ENCODE peak calls at places on chromosome 1, in six cellular contexts. D, T, R, M, Z and L are unnamed samples.

GRCh38 chr1:182405578-182405977 is 5.1 kb upstream of the TEDDM1 start:
- DNase-seq in M (no peak), R (no peak), Z (no peak), D (no peak), T (no peak), L (no peak)

GRCh38 chr1:65253800-65254319 is 55.5 kb upstream of the DNAJC6 start:
- DNase-seq in R (no peak), D (no peak), Z (no peak), T (no peak), M (no peak), L (no peak)

GRCh38 chr1:61400131-61400530 is 317.8 kb downstream of the NFIA start:
- DNase-seq in R (no peak), Z (no peak), M (no peak), T (no peak), D (no peak), L (no peak)

GRCh38 chr1:8880068-8880676 is 1.7 kb upstream of the ENO1 start:
- DNase-seq in Z (no peak), M (no peak), T (peak; percentile 78), D (no peak), R (peak; percentile 78), L (peak; percentile 76)

GRCh38 chr1:153734380-153735089 is 6.7 kb downstream of the INTS3 start:
- DNase-seq in Z (no peak), T (no peak), M (no peak), R (no peak), D (peak; percentile 34), L (no peak)

GRCh38 chr1:172394167-172394751 is 26.2 kb upstream of the C1orf105 start:
- DNase-seq in T (no peak), M (peak; percentile 66), R (no peak), Z (no peak), D (no peak), L (no peak)

GRCh38 chr1:156465747-156466365 is 34.7 kb downstream of the MEF2D start:
- DNase-seq in T (no peak), D (peak; percentile 60), Z (no peak), R (no peak), M (no peak), L (peak; percentile 84)

GRCh38 chr1:77762072-77762476 is 2.4 kb upstream of the USP33 start:
- DNase-seq in D (no peak), T (peak; percentile 18), M (no peak), Z (no peak), R (no peak), L (no peak)

GRCh38 chr1:15345711-15346355 is 63.9 kb upstream of the EFHD2 start:
- DNase-seq in D (no peak), Z (no peak), M (peak; percentile 67), R (no peak), T (no peak), L (no peak)

GRCh38 chr1:156599811-156600210 is 1.5 kb downstream of the GPATCH4 start:
- DNase-seq in T (no peak), R (no peak), Z (no peak), D (no peak), M (no peak), L (no peak)

GRCh38 chr1:243799908-243800307 is 50.1 kb downstream of the AKT3 start:
- DNase-seq in D (no peak), Z (no peak), R (no peak), T (no peak), M (no peak), L (no peak)

GRCh38 chr1:51644533-51645197 is 27.8 kb downstream of the OSBPL9 start:
- DNase-seq in T (no peak), D (no peak), M (no peak), Z (no peak), R (peak; percentile 43), L (no peak)

GRCh38 chr1:42419449-42419848 is 36.4 kb downstream of the ZMYND12 start:
- DNase-seq in R (no peak), Z (no peak), D (no peak), T (no peak), M (no peak), L (no peak)

GRCh38 chr1:31762726-31763670 is 1.1 kb downstream of the ADGRB2 start:
- DNase-seq in Z (peak; percentile 75), R (no peak), D (peak; percentile 94), T (no peak), M (peak; percentile 70), L (peak; percentile 98)

GRCh38 chr1:203669739-203670138 is 43.1 kb downstream of the ATP2B4 start:
- DNase-seq in M (no peak), Z (no peak), R (peak; percentile 78), T (no peak), D (no peak), L (peak; percentile 42)

GRCh38 chr1:212062832-212063438 is 27.4 kb downstream of the DTL start:
- DNase-seq in Z (no peak), T (peak; percentile 13), R (peak; percentile 12), D (peak; percentile 40), M (no peak), L (peak; percentile 15)

GRCh38 chr1:56584910-56585528 is 5.7 kb upstream of the PLPP3 start:
- DNase-seq in M (no peak), R (no peak), T (peak; percentile 49), D (peak; percentile 69), Z (no peak), L (peak; percentile 34)

GRCh38 chr1:245874942-245875580 is 632.0 kb downstream of the SMYD3 start:
- DNase-seq in T (peak; percentile 99), D (no peak), M (no peak), R (peak; percentile 76), Z (peak; percentile 78), L (no peak)

GRCh38 chr1:18926315-18927081 is 24.1 kb upstream of the ALDH4A1 start:
- DNase-seq in D (no peak), Z (no peak), R (peak; percentile 94), T (peak; percentile 71), M (peak; percentile 84), L (no peak)

GRCh38 chr1:17308593-17308992 is 596 bp downstream of the PADI4 start:
- DNase-seq in M (no peak), D (no peak), R (no peak), Z (no peak), T (no peak), L (no peak)

GRCh38 chr1:232875536-232875935 is 70.3 kb downstream of the MAP10 start:
- DNase-seq in D (no peak), T (no peak), R (no peak), Z (no peak), M (no peak), L (no peak)

GRCh38 chr1:100358210-100358609 is 5.9 kb downstream of the CDC14A start:
- DNase-seq in M (no peak), R (no peak), D (peak; percentile 24), Z (no peak), T (no peak), L (peak; percentile 14)

GRCh38 chr1:153355445-153356071 is 2.1 kb upstream of the S100A9 start:
- DNase-seq in R (no peak), Z (no peak), M (no peak), T (no peak), D (peak; percentile 59), L (peak; percentile 84)

GRCh38 chr1:11858968-11859871 is 475 bp upstream of the NPPB start:
- DNase-seq in Z (peak; percentile 84), D (peak; percentile 91), M (peak; percentile 74), T (no peak), R (peak; percentile 28), L (peak; percentile 95)

GRCh38 chr1:93599479-93599878 is 82.2 kb downstream of the BCAR3 start:
- DNase-seq in R (no peak), Z (no peak), M (no peak), D (no peak), T (no peak), L (no peak)
- H3K27me3 ChIP-seq in R (no peaks in the 10 kb centered on the region), Z (no peaks in the 10 kb centered on the region), M (no peaks in the 10 kb centered on the region), D (no peaks in the 10 kb centered on the region), T (no peaks in the 10 kb centered on the region), L (no peaks in the 10 kb centered on the region)

DNA sequence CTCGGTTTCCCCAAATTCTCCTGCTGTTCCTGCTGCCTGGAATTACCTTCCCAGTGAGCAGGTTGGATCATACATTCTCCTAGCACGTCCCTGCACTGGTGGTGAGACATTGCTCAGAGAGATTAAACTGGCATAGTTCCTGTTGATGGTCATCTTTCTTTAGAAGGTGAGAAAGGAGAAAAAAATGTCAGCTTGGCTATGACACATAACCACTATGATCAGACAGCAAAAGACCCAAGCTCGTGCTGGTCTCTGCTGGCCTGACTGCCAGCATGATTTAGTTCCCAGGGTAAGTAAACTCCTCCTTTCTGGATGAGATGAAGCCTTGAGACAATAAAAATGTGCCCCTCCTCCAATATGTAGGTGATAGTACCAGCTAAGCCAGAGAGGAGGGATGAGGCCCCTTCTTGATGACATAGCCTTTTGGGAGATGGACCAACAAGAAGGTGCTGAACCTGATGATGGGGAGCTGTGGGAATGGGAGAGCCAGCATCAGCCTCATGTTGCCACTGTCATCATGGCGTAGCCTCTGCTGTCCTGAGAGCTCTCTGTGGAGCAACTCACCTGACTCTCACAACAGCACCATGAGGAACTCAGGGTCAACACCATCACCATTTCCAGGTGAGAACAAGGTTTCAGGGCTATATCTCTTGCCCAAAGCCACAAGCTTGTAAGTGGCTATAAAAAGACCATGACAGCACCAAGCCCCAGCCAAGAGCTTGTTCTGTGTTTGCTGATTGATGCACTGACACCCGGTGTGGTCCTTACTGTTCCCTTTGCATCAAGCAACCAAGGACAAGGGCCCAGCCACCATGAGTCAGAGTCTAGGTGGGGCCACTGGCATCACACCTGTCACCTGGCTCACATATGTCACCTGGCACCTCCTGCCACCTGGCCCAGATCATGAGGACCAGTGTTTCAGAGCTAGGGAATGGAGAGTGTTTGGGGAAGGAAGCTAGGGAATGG is 200.0 kb downstream of the MATN1 start:
- DNase-seq in T (no peak), Z (no peak), M (no peak), R (peak; percentile 89), D (no peak), L (no peak)
- H3K4me3 ChIP-seq in T (no peak overlapping the region), Z (no peak overlapping the region), M (no peak overlapping the region), R (no peak overlapping the region), D (no peak overlapping the region), L (no peak overlapping the region)

GRCh38 chr1:3364526-3364925 is 89.9 kb upstream of the ARHGEF16 start:
- DNase-seq in Z (no peak), M (no peak), T (no peak), R (no peak), D (no peak), L (no peak)
- H3K27me3 ChIP-seq in Z (no peaks in the 10 kb centered on the region), M (no peaks in the 10 kb centered on the region), T (peaks cover 10% of the 10 kb centered on the region), R (peaks cover 56% of the 10 kb centered on the region), D (no peaks in the 10 kb centered on the region), L (no peaks in the 10 kb centered on the region)

GRCh38 chr1:44713321-44713781 is 17.6 kb downstream of the RNU5D-1 start:
- DNase-seq in Z (no peak), R (no peak), D (no peak), M (no peak), T (no peak), L (no peak)

GRCh38 chr1:44705938-44706337 is 25.0 kb downstream of the RNU5D-1 start:
- DNase-seq in M (no peak), T (no peak), R (no peak), Z (no peak), D (no peak), L (no peak)

GRCh38 chr1:44705470-44705869 is 25.5 kb downstream of the RNU5D-1 start:
- DNase-seq in D (no peak), Z (no peak), T (no peak), M (no peak), R (no peak), L (no peak)

GRCh38 chr1:44707112-44707881 is 23.7 kb downstream of the RNU5D-1 start:
- DNase-seq in T (peak; percentile 71), M (no peak), R (peak; percentile 92), D (no peak), Z (no peak), L (no peak)

GRCh38 chr1:44707959-44708831 is 22.8 kb downstream of the RNU5D-1 start:
- DNase-seq in M (peak; percentile 26), D (peak; percentile 48), T (no peak), Z (no peak), R (no peak), L (peak; percentile 67)
- H3K4me3 ChIP-seq in M (no peak overlapping the region), D (no peak overlapping the region), T (no peak overlapping the region), Z (no peak overlapping the region), R (no peak overlapping the region), L (no peak overlapping the region)